ENCODE peak calls at places on chromosomes 12 and 14, in ten cellular contexts. T is esophagus squamous epithelium; H is progenitor cell of endocrine pancreas; G is germinal center; N is activated CD8-positive, alpha-beta memory T cell treated with anti-CD3 and anti-CD28 coated beads for 24 hours; Z is NAMALWA; O is CD4-positive, alpha-beta T cell; B is frontal cortex; P is activated T-helper 9 cell treated with anti-CD3 and anti-CD28 coated beads, Interleukin-2, amount 50 U/mL, for 16 hours; I is lung. Q is an unnamed sample.

GRCh38 chr12:98478606-98479005 is 36.8 kb upstream of the TMPO start:
- DNase-seq in Z (no peak), P (no peak), H (no peak), T (no peak), N (no peak), I (no peak), B (no peak), G (no peak), O (no peak), Q (no peak)

GRCh38 chr12:13851828-13852227 is 129.6 kb downstream of the GRIN2B start:
- DNase-seq in G (no peak), N (no peak), O (no peak), I (no peak), P (no peak), B (no peak), H (no peak), Z (no peak), T (no peak), Q (no peak)

GRCh38 chr12:85662209-85662607 is 174.0 kb downstream of the RASSF9 start:
- DNase-seq in N (no peak), H (no peak), Z (no peak), G (no peak), P (no peak), B (no peak), I (no peak), T (no peak), O (no peak), Q (no peak)

GRCh38 chr12:28320353-28320752 is 130.1 kb downstream of the CCDC91 start:
- DNase-seq in T (no peak), H (no peak), O (no peak), N (no peak), G (no peak), P (no peak), B (no peak), I (no peak), Z (no peak), Q (no peak)

GRCh38 chr14:94769413-94770250 is at the start of gene GSC:
- DNase-seq in O (no peak), P (no peak), I (no peak), N (no peak), T (no peak), H (peak; percentile 22), B (no peak), Z (no peak), G (no peak), Q (no peak)

GRCh38 chr12:100215209-100215608 is 14.6 kb downstream of the ACTR6 start:
- DNase-seq in Z (no peak), G (no peak), T (no peak), I (no peak), N (no peak), O (no peak), B (no peak), P (no peak), H (no peak), Q (no peak)

GRCh38 chr12:113933201-113933786 is 32.8 kb downstream of the RBM19 start:
- DNase-seq in N (no peak), B (peak; percentile 59), G (no peak), H (no peak), P (no peak), O (no peak), Z (no peak), T (no peak), I (no peak), Q (no peak)

GRCh38 chr12:59020541-59020940 is 100.2 kb upstream of the LRIG3 start:
- DNase-seq in O (no peak), G (no peak), B (no peak), N (no peak), Z (no peak), T (no peak), P (no peak), I (no peak), H (no peak), Q (no peak)

GRCh38 chr12:47017901-47018479 is 61.4 kb upstream of the PCED1B start:
- DNase-seq in H (no peak), P (no peak), T (no peak), O (no peak), N (no peak), I (no peak), G (no peak), Z (no peak), B (no peak), Q (no peak)

GRCh38 chr12:119444462-119445044 is 110.0 kb downstream of the CCDC60 start:
- DNase-seq in B (peak; percentile 28), O (peak; percentile 7), T (no peak), H (peak; percentile 12), Z (peak; percentile 75), P (peak; percentile 0), N (peak; percentile 58), I (peak; percentile 46), G (peak; percentile 50), Q (no peak)

GRCh38 chr12:130948136-130948535 is 5.6 kb upstream of the ADGRD1 start:
- DNase-seq in B (no peak), I (no peak), G (no peak), P (no peak), T (no peak), O (no peak), H (no peak), N (no peak), Z (no peak), Q (no peak)

GRCh38 chr14:24431569-24432258 is 2.0 kb downstream of the KHNYN start:
- DNase-seq in T (peak; percentile 56), B (peak; percentile 82), H (peak; percentile 79), G (peak; percentile 90), P (peak; percentile 81), Z (peak; percentile 96), N (peak; percentile 92), I (peak; percentile 92), O (peak; percentile 84), Q (no peak)

GRCh38 chr12:93006655-93007208 is 77.6 kb upstream of the EEA1 start:
- DNase-seq in P (no peak), H (no peak), O (no peak), N (no peak), Z (no peak), I (no peak), G (no peak), T (no peak), B (no peak), Q (no peak)

Q was measured in cortex of kidney.